ENCODE peak calls at places on chromosome 11, in seven cellular contexts. I is cardiac muscle cell, L is thoracic aorta, Q is colonic mucosa, P is K562, S is tibial artery, U is testis. F is an unnamed sample.

GRCh38 chr11:130847517-130847916 is 68.8 kb downstream of the SNX19 start:
- DNase-seq in I (no peak), L (no peak), Q (no peak), P (no peak), S (no peak), U (no peak), F (no peak)

GRCh38 chr11:114366331-114367243 is 33.7 kb downstream of the C11orf71 start:
- DNase-seq in I (no peak), L (no peak), Q (no peak), P (no peak), S (no peak), U (no peak), F (no peak)

GRCh38 chr11:107581147-107581546 is 9.8 kb upstream of the ELMOD1 start:
- DNase-seq in I (no peak), L (no peak), Q (no peak), P (no peak), S (no peak), U (no peak), F (no peak)

GRCh38 chr11:30873924-30874323 is 287.8 kb upstream of the MPPED2 start:
- DNase-seq in I (no peak), L (no peak), Q (no peak), P (no peak), S (no peak), U (peak; percentile 27), F (no peak)

GRCh38 chr11:11391796-11392195 is 38.7 kb upstream of the CSNK2A3 start:
- DNase-seq in I (no peak), L (peak; percentile 45), Q (peak; percentile 56), P (no peak), S (no peak), U (no peak), F (peak; percentile 47)

GRCh38 chr11:110077866-110078325 is 15.3 kb upstream of the ZC3H12C start:
- DNase-seq in I (no peak), L (no peak), Q (no peak), P (no peak), S (no peak), U (peak; percentile 19), F (no peak)

GRCh38 chr11:11025087-11025486 is 167.2 kb upstream of the ZBED5 start:
- DNase-seq in I (no peak), L (no peak), Q (no peak), P (no peak), S (no peak), U (no peak), F (no peak)

GRCh38 chr11:60345489-60345888 is 18.4 kb downstream of the MS4A6E start:
- DNase-seq in I (peak; percentile 57), L (no peak), Q (no peak), P (no peak), S (no peak), U (peak; percentile 47), F (no peak)

GRCh38 chr11:76232026-76232665 is 25.8 kb upstream of the WNT11 start:
- DNase-seq in I (no peak), L (no peak), Q (peak; percentile 32), P (peak; percentile 27), S (no peak), U (no peak), F (no peak)

GRCh38 chr11:125348704-125349635 is 147.1 kb downstream of the FEZ1 start:
- DNase-seq in I (peak; percentile 61), L (no peak), Q (peak; percentile 48), P (peak; percentile 78), S (no peak), U (peak; percentile 71), F (peak; percentile 51)

GRCh38 chr11:129374081-129374992 is 1.3 kb upstream of the BARX2 start:
- DNase-seq in I (peak; percentile 33), L (no peak), Q (peak; percentile 45), P (no peak), S (no peak), U (no peak), F (no peak)

GRCh38 chr11:28615542-28615941 is 507.4 kb downstream of the METTL15 start:
- DNase-seq in I (no peak), L (no peak), Q (no peak), P (no peak), S (no peak), U (no peak), F (no peak)

GRCh38 chr11:118152552-118153471 is at the start of gene SCN4B:
- DNase-seq in I (peak; percentile 87), L (no peak), Q (peak; percentile 55), P (peak; percentile 77), S (no peak), U (peak; percentile 75), F (peak; percentile 63)

GRCh38 chr11:73321342-73322110 is 13.4 kb downstream of the ARHGEF17 start:
- DNase-seq in I (peak; percentile 61), L (no peak), Q (no peak), P (no peak), S (no peak), U (no peak), F (peak; percentile 72)

GRCh38 chr11:15903246-15903645 is 453.1 kb downstream of the SOX6 start:
- DNase-seq in I (no peak), L (no peak), Q (no peak), P (no peak), S (no peak), U (no peak), F (no peak)

GRCh38 chr11:55357560-55358184 is 10.1 kb upstream of the OR4A15 start:
- DNase-seq in I (no peak), L (no peak), Q (no peak), P (no peak), S (no peak), U (peak; percentile 25), F (no peak)
- TF ChIP-seq CTCF in I (no peak), L (no peak), Q (no peak), P (peak; percentile 55), S (no peak), U (peak; percentile 39), F (no peak)

DNA sequence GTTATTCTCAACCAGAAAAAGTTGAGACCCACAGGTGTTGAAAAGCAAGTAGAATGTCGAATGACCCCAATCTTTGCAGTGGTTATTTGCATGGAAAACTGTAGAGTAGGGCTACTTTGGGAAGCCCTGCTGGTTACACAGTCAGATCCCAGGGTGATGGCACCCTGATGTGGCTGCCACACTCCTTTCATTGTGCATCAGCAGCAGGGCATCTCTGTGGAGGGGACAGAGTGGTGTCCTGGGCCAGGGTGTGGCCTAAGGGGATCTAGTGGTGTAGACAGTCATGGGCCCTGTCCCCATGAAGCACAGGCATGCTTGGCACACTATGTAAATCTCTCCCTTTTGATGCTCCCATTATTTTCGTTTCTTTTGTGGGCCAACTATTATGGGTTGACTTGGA is 199.4 kb upstream of the NAV2 start:
- DNase-seq in I (no peak), L (no peak), Q (no peak), P (no peak), S (no peak), U (no peak), F (no peak)
- H3K27ac ChIP-seq in I (no peak overlapping the region), L (no peak overlapping the region), Q (no peak overlapping the region), P (no peak overlapping the region), S (no peak overlapping the region), U (no peak overlapping the region), F (no peak overlapping the region)

GRCh38 chr11:762421-763072 is 14.7 kb downstream of the GATD1 start:
- DNase-seq in I (no peak), L (no peak), Q (peak; percentile 47), P (peak; percentile 34), S (peak; percentile 67), U (no peak), F (no peak)
- TF ChIP-seq CTCF in I (peak; percentile 3), L (no peak), Q (no peak), P (peak; percentile 41), S (no peak), U (no peak), F (no peak)

GRCh38 chr11:19982761-19983495 is 177.3 kb downstream of the DBX1 start:
- DNase-seq in I (no peak), L (no peak), Q (no peak), P (no peak), S (no peak), U (no peak), F (no peak)
- H3K27ac ChIP-seq in I (no peak overlapping the region), L (peak overlapping the region; percentile 48), Q (no peak overlapping the region), P (peak overlapping the region; percentile 28), S (peak overlapping the region; percentile 44), U (no peak overlapping the region), F (peak overlapping the region; percentile 75)

DNA sequence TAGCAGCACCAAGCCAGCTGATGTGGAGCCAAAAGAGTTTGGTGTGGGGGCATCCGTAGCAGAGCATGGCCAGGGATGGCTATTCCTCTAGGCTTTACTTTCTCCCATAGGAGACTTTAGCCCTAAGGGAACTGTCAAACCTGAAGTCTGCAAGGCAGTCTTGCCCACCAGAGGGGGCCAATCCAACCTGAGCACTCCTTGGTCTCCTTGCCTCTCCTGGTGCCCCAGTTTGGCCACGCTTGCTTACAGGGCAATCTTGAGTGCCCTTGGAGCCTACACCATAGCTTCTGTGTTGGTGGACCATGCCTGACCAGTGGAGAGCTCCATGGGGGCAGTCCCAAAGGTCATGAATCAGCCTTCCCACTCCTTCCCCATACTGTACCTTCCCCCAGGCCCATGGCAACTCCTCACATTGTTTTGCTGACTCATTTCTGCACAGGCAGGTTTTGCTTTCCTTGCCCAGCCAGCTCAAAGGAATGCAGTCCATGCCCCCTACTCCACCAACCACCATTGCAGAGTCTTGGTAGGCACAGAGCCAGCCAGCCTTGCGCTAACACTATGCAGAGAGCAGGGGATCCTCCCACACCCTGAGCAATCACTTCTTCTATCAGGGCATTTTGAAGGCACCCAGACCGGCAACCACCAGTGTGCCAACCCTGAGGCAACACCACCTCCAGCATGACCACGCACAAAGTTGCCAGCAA is 1421.2 kb upstream of the RAG2 start:
- DNase-seq in I (no peak), L (no peak), Q (no peak), P (no peak), S (no peak), U (no peak), F (no peak)
- TF ChIP-seq CTCF in I (peak; percentile 10), L (no peak), Q (no peak), P (no peak), S (no peak), U (no peak), F (no peak)

GRCh38 chr11:86738615-86739014 is 61.7 kb upstream of the PRSS23 start:
- DNase-seq in I (no peak), L (no peak), Q (no peak), P (peak; percentile 15), S (no peak), U (no peak), F (no peak)

GRCh38 chr11:86735462-86736302 is 63.3 kb upstream of the ME3 start:
- DNase-seq in I (no peak), L (no peak), Q (no peak), P (no peak), S (no peak), U (no peak), F (no peak)

GRCh38 chr11:86736303-86737143 is 63.8 kb upstream of the PRSS23 start:
- DNase-seq in I (no peak), L (no peak), Q (no peak), P (no peak), S (no peak), U (no peak), F (no peak)

GRCh38 chr11:86737223-86737622 is 63.1 kb upstream of the PRSS23 start:
- DNase-seq in I (no peak), L (no peak), Q (no peak), P (no peak), S (no peak), U (no peak), F (no peak)

DNA sequence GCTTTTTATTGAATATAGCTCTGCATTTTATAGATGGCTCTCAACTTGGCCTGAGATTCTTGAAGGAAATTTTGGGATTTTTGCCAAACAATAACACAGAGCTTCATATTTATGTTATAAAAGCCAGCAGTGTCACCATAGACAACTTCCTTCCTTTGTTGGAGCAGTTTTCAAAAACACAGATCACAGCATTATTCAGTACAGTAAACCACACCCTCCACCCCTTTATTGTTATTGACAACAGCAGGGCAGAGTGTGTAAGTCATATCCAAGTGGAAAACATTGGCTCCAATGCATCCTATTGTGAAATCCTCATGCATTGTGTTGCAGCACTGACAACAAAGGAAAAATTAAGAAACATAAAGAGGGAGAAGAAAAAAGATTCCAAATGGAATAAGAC is 62.6 kb upstream of the PRSS23 start:
- DNase-seq in I (no peak), L (no peak), Q (no peak), P (no peak), S (no peak), U (no peak), F (no peak)
- H3K27ac ChIP-seq in I (no peak overlapping the region), L (no peak overlapping the region), Q (no peak overlapping the region), P (no peak overlapping the region), S (no peak overlapping the region), U (no peak overlapping the region), F (no peak overlapping the region)